ENCODE peak calls at places on chromosomes 4 and X, in five cellular contexts. One of them, this sample, is unnamed. For H3K4me1, the result is how much of the 10 kb centered on the place peaks cover.

GRCh38 chr4:86048426-86048825 is 311.4 kb downstream of the MAPK10 start:
- DNase-seq in stomach: no peak
- DNase-seq in tibial artery: no peak
- DNase-seq in CD8-positive, alpha-beta T cell: no peak
- DNase-seq in HCT116: no peak
- DNase-seq in this sample: no peak

GRCh38 chrX:38036471-38036870 is 30.1 kb downstream of the SYTL5 start:
- DNase-seq in CD8-positive, alpha-beta T cell: no peak
- DNase-seq in HCT116: no peak
- DNase-seq in stomach: no peak
- DNase-seq in tibial artery: no peak
- DNase-seq in this sample: no peak

GRCh38 chr4:107755841-107756356 is 35.9 kb upstream of the PAPSS1 start:
- DNase-seq in HCT116: no peak
- DNase-seq in CD8-positive, alpha-beta T cell: no peak
- DNase-seq in tibial artery: no peak
- DNase-seq in stomach: no peak
- DNase-seq in this sample: no peak

GRCh38 chr4:88802138-88802537 is 104.5 kb upstream of the NAP1L5 start:
- DNase-seq in HCT116: no peak
- DNase-seq in CD8-positive, alpha-beta T cell: no peak
- DNase-seq in stomach: no peak
- DNase-seq in tibial artery: no peak
- DNase-seq in this sample: no peak

GRCh38 chrX:130091976-130092522 is 18.2 kb downstream of the ELF4 start:
- DNase-seq in stomach: peak
- DNase-seq in HCT116: no peak
- DNase-seq in CD8-positive, alpha-beta T cell: peak
- DNase-seq in tibial artery: peak
- DNase-seq in this sample: no peak

GRCh38 chrX:98194036-98194435 is 1310.3 kb downstream of the RPA4 start:
- DNase-seq in tibial artery: no peak
- DNase-seq in stomach: no peak
- DNase-seq in HCT116: no peak
- DNase-seq in CD8-positive, alpha-beta T cell: no peak
- DNase-seq in this sample: no peak

GRCh38 chr4:26859762-26860156 is 882 bp upstream of the STIM2 start:
- DNase-seq in CD8-positive, alpha-beta T cell: no peak
- DNase-seq in HCT116: no peak
- DNase-seq in stomach: no peak
- DNase-seq in tibial artery: no peak
- DNase-seq in this sample: no peak

GRCh38 chrX:152968193-152968592 is 25.7 kb downstream of the PNMA5 start:
- DNase-seq in HCT116: no peak
- DNase-seq in stomach: no peak
- DNase-seq in tibial artery: no peak
- DNase-seq in CD8-positive, alpha-beta T cell: no peak
- DNase-seq in this sample: no peak

GRCh38 chr4:141814499-141814898 is 178.1 kb downstream of the IL15 start:
- DNase-seq in tibial artery: no peak
- DNase-seq in HCT116: no peak
- DNase-seq in stomach: no peak
- DNase-seq in CD8-positive, alpha-beta T cell: no peak
- DNase-seq in this sample: no peak

GRCh38 chr4:154707877-154708276 is 35.9 kb upstream of the LRAT start:
- DNase-seq in tibial artery: no peak
- DNase-seq in HCT116: peak
- DNase-seq in stomach: no peak
- DNase-seq in CD8-positive, alpha-beta T cell: no peak
- DNase-seq in this sample: no peak

GRCh38 chr4:142838781-142839180 is 7.3 kb downstream of the INPP4B start:
- DNase-seq in HCT116: no peak
- DNase-seq in tibial artery: no peak
- DNase-seq in CD8-positive, alpha-beta T cell: no peak
- DNase-seq in stomach: no peak
- DNase-seq in this sample: no peak

GRCh38 chrX:47501226-47502071 is 18.4 kb upstream of the ZNF41 start:
- DNase-seq in tibial artery: no peak
- DNase-seq in CD8-positive, alpha-beta T cell: no peak
- DNase-seq in stomach: no peak
- DNase-seq in HCT116: no peak
- DNase-seq in this sample: no peak

GRCh38 chr4:3469386-3470243 is 6.5 kb downstream of the DOK7 start:
- DNase-seq in tibial artery: no peak
- DNase-seq in CD8-positive, alpha-beta T cell: no peak
- DNase-seq in HCT116: no peak
- DNase-seq in stomach: peak
- DNase-seq in this sample: no peak

GRCh38 chr4:82798168-82799005 is at the start of gene SCD5:
- DNase-seq in tibial artery: peak
- DNase-seq in HCT116: peak
- DNase-seq in CD8-positive, alpha-beta T cell: peak
- DNase-seq in stomach: peak
- DNase-seq in this sample: peak

GRCh38 chr4:20109395-20109794 is 142.3 kb upstream of the SLIT2 start:
- DNase-seq in HCT116: no peak
- DNase-seq in stomach: no peak
- DNase-seq in tibial artery: no peak
- DNase-seq in CD8-positive, alpha-beta T cell: no peak
- DNase-seq in this sample: peak

GRCh38 chr4:73437558-73437956 is 1.5 kb downstream of the AFP start:
- DNase-seq in CD8-positive, alpha-beta T cell: no peak
- DNase-seq in HCT116: no peak
- DNase-seq in stomach: no peak
- DNase-seq in tibial artery: no peak
- DNase-seq in this sample: no peak

GRCh38 chr4:89230271-89230670 is 77.3 kb downstream of the GPRIN3 start:
- DNase-seq in HCT116: no peak
- DNase-seq in stomach: no peak
- DNase-seq in tibial artery: no peak
- DNase-seq in CD8-positive, alpha-beta T cell: no peak
- DNase-seq in this sample: no peak

GRCh38 chr4:1245481-1246051 is 3.4 kb downstream of the CTBP1 start:
- DNase-seq in stomach: no peak
- DNase-seq in HCT116: no peak
- DNase-seq in tibial artery: peak
- DNase-seq in CD8-positive, alpha-beta T cell: no peak
- DNase-seq in this sample: no peak
- H3K4me3 ChIP-seq in stomach: peak
- H3K4me3 ChIP-seq in HCT116: no peak
- H3K4me3 ChIP-seq in tibial artery: peak
- H3K4me3 ChIP-seq in CD8-positive, alpha-beta T cell: peak
- H3K4me3 ChIP-seq in this sample: no peak

GRCh38 chr4:7973545-7973981 is 33.9 kb upstream of the AFAP1 start:
- DNase-seq in HCT116: no peak
- DNase-seq in tibial artery: no peak
- DNase-seq in stomach: no peak
- DNase-seq in CD8-positive, alpha-beta T cell: no peak
- DNase-seq in this sample: no peak
- H3K4me1 ChIP-seq in HCT116: half or more
- H3K4me1 ChIP-seq in tibial artery: half or more
- H3K4me1 ChIP-seq in stomach: under half
- H3K4me1 ChIP-seq in CD8-positive, alpha-beta T cell: under half
- H3K4me1 ChIP-seq in this sample: half or more

DNA sequence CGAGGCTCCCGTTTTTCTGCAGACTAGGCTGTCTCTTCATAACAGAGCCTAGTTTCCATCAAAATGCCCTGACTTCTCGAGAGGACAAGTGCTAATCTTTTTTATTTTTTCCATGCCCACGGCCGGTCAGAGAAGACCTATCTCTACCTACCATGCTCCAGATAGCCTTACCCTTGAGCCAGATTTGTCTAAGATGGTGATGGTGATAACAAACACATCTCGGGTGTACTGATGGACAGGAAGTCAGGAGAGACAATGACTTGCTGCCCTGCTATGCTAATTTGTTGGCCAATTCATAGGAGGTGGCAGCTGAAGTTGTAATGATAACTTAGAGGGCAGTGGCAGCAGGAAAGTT is 42.2 kb upstream of the NKRF start:
- DNase-seq in HCT116: no peak
- DNase-seq in tibial artery: no peak
- DNase-seq in CD8-positive, alpha-beta T cell: no peak
- DNase-seq in stomach: no peak
- DNase-seq in this sample: no peak
- H3K27ac ChIP-seq in HCT116: no peak
- H3K27ac ChIP-seq in tibial artery: no peak
- H3K27ac ChIP-seq in CD8-positive, alpha-beta T cell: no peak
- H3K27ac ChIP-seq in stomach: no peak
- H3K27ac ChIP-seq in this sample: no peak

DNA sequence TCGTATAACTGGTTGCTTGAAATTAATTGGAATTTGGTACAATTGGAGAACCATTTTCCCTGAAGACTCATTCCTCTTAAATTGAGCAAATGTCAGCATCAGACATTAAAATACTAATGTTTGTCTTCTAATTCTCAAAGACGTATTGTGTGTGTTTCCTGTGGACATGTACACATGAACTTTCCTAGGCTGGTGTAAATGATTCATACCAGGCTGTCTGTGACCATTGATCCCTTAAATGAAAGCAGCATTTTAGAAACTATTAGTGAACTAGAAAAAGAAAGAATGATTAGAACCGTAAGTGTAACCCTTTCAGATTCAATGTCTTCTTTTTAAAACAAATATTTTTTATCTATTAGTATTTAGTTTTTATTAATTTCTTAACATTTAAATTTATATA is 332.9 kb downstream of the PPP3CA start:
- DNase-seq in stomach: no peak
- DNase-seq in tibial artery: no peak
- DNase-seq in CD8-positive, alpha-beta T cell: no peak
- DNase-seq in HCT116: no peak
- DNase-seq in this sample: no peak
- H3K4me3 ChIP-seq in stomach: no peak
- H3K4me3 ChIP-seq in tibial artery: no peak
- H3K4me3 ChIP-seq in CD8-positive, alpha-beta T cell: no peak
- H3K4me3 ChIP-seq in HCT116: no peak
- H3K4me3 ChIP-seq in this sample: no peak